ENCODE peak calls at places on chromosome 16, in five cellular contexts. One of them, this sample, is unnamed.

GRCh38 chr16:86466695-86467406 is 43.5 kb upstream of the FOXF1 start:
- DNase-seq in EL: no peak
- DNase-seq in epithelial cell of proximal tubule: no peak
- DNase-seq in brain microvascular endothelial cell: no peak
- DNase-seq in GM04504: no peak
- DNase-seq in this sample: peak; percentile 100

GRCh38 chr16:79418588-79418987 is 181.9 kb downstream of the MAF start:
- DNase-seq in EL: no peak
- DNase-seq in epithelial cell of proximal tubule: no peak
- DNase-seq in brain microvascular endothelial cell: no peak
- DNase-seq in GM04504: no peak
- DNase-seq in this sample: no peak

GRCh38 chr16:88282221-88283041 is 100.3 kb upstream of the ZNF469 start:
- DNase-seq in EL: no peak
- DNase-seq in epithelial cell of proximal tubule: no peak
- DNase-seq in brain microvascular endothelial cell: peak; percentile 56
- DNase-seq in GM04504: no peak
- DNase-seq in this sample: no peak

GRCh38 chr16:64455275-64455674 is 666.6 kb downstream of the CDH11 start:
- DNase-seq in EL: peak; percentile 18
- DNase-seq in epithelial cell of proximal tubule: no peak
- DNase-seq in brain microvascular endothelial cell: no peak
- DNase-seq in GM04504: no peak
- DNase-seq in this sample: no peak

GRCh38 chr16:82034981-82035612 is at the start of gene HSD17B2:
- DNase-seq in EL: peak; percentile 19
- DNase-seq in epithelial cell of proximal tubule: peak; percentile 81
- DNase-seq in brain microvascular endothelial cell: peak; percentile 26
- DNase-seq in GM04504: no peak
- DNase-seq in this sample: peak; percentile 56

GRCh38 chr16:22771551-22771950 is 42.4 kb upstream of the HS3ST2 start:
- DNase-seq in EL: no peak
- DNase-seq in epithelial cell of proximal tubule: no peak
- DNase-seq in brain microvascular endothelial cell: no peak
- DNase-seq in GM04504: no peak
- DNase-seq in this sample: no peak

GRCh38 chr16:3999479-3999868 is 116.8 kb downstream of the ADCY9 start:
- DNase-seq in EL: peak; percentile 64
- DNase-seq in epithelial cell of proximal tubule: no peak
- DNase-seq in brain microvascular endothelial cell: peak; percentile 58
- DNase-seq in GM04504: peak; percentile 72
- DNase-seq in this sample: peak; percentile 26

GRCh38 chr16:81873843-81874752 is 95.0 kb downstream of the PLCG2 start:
- DNase-seq in EL: peak; percentile 45
- DNase-seq in epithelial cell of proximal tubule: no peak
- DNase-seq in brain microvascular endothelial cell: peak; percentile 48
- DNase-seq in GM04504: peak; percentile 10
- DNase-seq in this sample: peak; percentile 21

GRCh38 chr16:84635702-84636101 is 12.6 kb upstream of the KLHL36 start:
- DNase-seq in EL: no peak
- DNase-seq in epithelial cell of proximal tubule: no peak
- DNase-seq in brain microvascular endothelial cell: no peak
- DNase-seq in GM04504: no peak
- DNase-seq in this sample: no peak

GRCh38 chr16:73047536-73048291 is at the start of gene ZFHX3:
- DNase-seq in EL: peak; percentile 77
- DNase-seq in epithelial cell of proximal tubule: no peak
- DNase-seq in brain microvascular endothelial cell: no peak
- DNase-seq in GM04504: no peak
- DNase-seq in this sample: peak; percentile 72

This sample was measured in MG63.